ENCODE peak calls at places on chromosomes 7 and 10, in five cellular contexts. B is RWPE1, F is B cell, Y is astrocyte, V is natural killer cell. K is an unnamed sample.

GRCh38 chr7:73683916-73684693 is 708 bp downstream of the BUD23 start:
- DNase-seq in F (no peak), Y (no peak), V (no peak), B (no peak), K (no peak)

GRCh38 chr10:60914676-60915075 is 29.3 kb downstream of the RHOBTB1 start:
- DNase-seq in F (no peak), Y (peak; percentile 92), V (no peak), B (no peak), K (no peak)

GRCh38 chr7:92961966-92962365 is 125.6 kb upstream of the CDK6 start:
- DNase-seq in V (no peak), Y (no peak), B (no peak), F (no peak), K (no peak)

GRCh38 chr7:140160308-140160707 is 16.5 kb downstream of the KDM7A start:
- DNase-seq in F (no peak), Y (no peak), B (no peak), V (no peak), K (no peak)

GRCh38 chr10:74841265-74841973 is 15.0 kb downstream of the KAT6B start:
- DNase-seq in Y (peak; percentile 39), F (no peak), V (no peak), B (no peak), K (no peak)

GRCh38 chr10:124251317-124251716 is 157.9 kb upstream of the CHST15 start:
- DNase-seq in V (no peak), F (no peak), Y (no peak), B (no peak), K (no peak)

GRCh38 chr10:95246582-95247051 is 44.2 kb downstream of the PDLIM1 start:
- DNase-seq in F (peak; percentile 67), B (no peak), Y (peak; percentile 56), V (peak; percentile 50), K (peak; percentile 88)

GRCh38 chr7:140281960-140282359 is 105.2 kb upstream of the KDM7A start:
- DNase-seq in Y (no peak), B (no peak), F (no peak), V (no peak), K (no peak)

GRCh38 chr7:27205325-27206280 is 5.7 kb upstream of the HOXA13 start:
- DNase-seq in V (no peak), Y (no peak), B (no peak), F (no peak), K (no peak)

GRCh38 chr7:110839866-110840265 is 251.1 kb upstream of the LRRN3 start:
- DNase-seq in V (no peak), B (no peak), Y (peak; percentile 8), F (no peak), K (no peak)

GRCh38 chr10:35415505-35415904 is 79.2 kb downstream of the CCNY start:
- DNase-seq in Y (no peak), B (no peak), V (no peak), F (no peak), K (no peak)

GRCh38 chr10:5806745-5807144 is 6.5 kb downstream of the GDI2 start:
- DNase-seq in Y (no peak), B (no peak), V (no peak), F (no peak), K (no peak)

DNA sequence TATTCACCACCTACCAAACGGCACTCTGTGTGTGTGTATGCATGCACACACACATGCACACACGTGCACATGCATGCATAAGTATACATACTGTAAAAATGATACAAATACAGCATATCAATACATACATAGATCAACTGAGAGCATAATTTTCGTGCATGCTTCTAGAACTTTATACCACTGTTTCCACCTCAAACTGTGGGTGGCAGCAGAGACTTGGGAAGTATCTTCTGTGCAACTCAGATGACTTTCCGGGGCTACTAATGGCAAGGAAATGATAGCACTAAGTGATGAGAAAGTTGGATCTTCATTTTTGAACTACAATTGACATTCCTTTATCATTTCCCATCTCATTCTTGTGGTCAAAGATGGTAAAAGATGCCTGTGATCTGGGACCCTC is 570.7 kb downstream of the REEP3 start:
- DNase-seq in Y (no peak), F (no peak), V (no peak), B (peak; percentile 18), K (no peak)
- TF ChIP-seq CTCF in Y (no peak), F (no peak), V (no peak), B (peak; percentile 10), K (no peak)

GRCh38 chr10:29117781-29118180 is 171.1 kb upstream of the LYZL1 start:
- DNase-seq in B (no peak), Y (no peak), V (no peak), F (no peak), K (no peak)

GRCh38 chr10:29120216-29120615 is 168.7 kb upstream of the LYZL1 start:
- DNase-seq in B (peak; percentile 83), V (no peak), Y (peak; percentile 80), F (no peak), K (no peak)

GRCh38 chr10:29124864-29125263 is 164.0 kb upstream of the LYZL1 start:
- DNase-seq in Y (no peak), V (no peak), F (no peak), B (no peak), K (no peak)

GRCh38 chr10:29113251-29113945 is 175.5 kb upstream of the LYZL1 start:
- DNase-seq in Y (no peak), B (no peak), V (no peak), F (no peak), K (no peak)

GRCh38 chr10:29119374-29119773 is 169.5 kb upstream of the LYZL1 start:
- DNase-seq in V (no peak), Y (no peak), F (no peak), B (peak; percentile 9), K (peak; percentile 41)
- TF ChIP-seq CTCF in V (no peak), Y (peak; percentile 23), F (no peak), B (no peak), K (peak; percentile 25)

GRCh38 chr7:909358-910329 is 33.3 kb downstream of the GET4 start:
- DNase-seq in B (peak; percentile 28), V (no peak), F (peak; percentile 87), Y (no peak), K (no peak)
- TF ChIP-seq CTCF in B (no peak), V (peak; percentile 60), F (no peak), Y (no peak), K (no peak)

GRCh38 chr10:70479161-70479531 is 579 bp downstream of the PALD1 start:
- DNase-seq in V (no peak), F (no peak), B (no peak), Y (no peak), K (no peak)

GRCh38 chr10:70479626-70480253 is 1.2 kb downstream of the PALD1 start:
- DNase-seq in V (no peak), B (no peak), Y (no peak), F (no peak), K (peak; percentile 15)

GRCh38 chr10:70477661-70478162 is 855 bp upstream of the PALD1 start:
- DNase-seq in B (peak; percentile 87), V (peak; percentile 40), Y (no peak), F (peak; percentile 75), K (peak; percentile 88)

GRCh38 chr10:70480254-70480861 is 1.8 kb downstream of the PALD1 start:
- DNase-seq in F (peak; percentile 82), Y (no peak), B (no peak), V (no peak), K (peak; percentile 66)

DNA sequence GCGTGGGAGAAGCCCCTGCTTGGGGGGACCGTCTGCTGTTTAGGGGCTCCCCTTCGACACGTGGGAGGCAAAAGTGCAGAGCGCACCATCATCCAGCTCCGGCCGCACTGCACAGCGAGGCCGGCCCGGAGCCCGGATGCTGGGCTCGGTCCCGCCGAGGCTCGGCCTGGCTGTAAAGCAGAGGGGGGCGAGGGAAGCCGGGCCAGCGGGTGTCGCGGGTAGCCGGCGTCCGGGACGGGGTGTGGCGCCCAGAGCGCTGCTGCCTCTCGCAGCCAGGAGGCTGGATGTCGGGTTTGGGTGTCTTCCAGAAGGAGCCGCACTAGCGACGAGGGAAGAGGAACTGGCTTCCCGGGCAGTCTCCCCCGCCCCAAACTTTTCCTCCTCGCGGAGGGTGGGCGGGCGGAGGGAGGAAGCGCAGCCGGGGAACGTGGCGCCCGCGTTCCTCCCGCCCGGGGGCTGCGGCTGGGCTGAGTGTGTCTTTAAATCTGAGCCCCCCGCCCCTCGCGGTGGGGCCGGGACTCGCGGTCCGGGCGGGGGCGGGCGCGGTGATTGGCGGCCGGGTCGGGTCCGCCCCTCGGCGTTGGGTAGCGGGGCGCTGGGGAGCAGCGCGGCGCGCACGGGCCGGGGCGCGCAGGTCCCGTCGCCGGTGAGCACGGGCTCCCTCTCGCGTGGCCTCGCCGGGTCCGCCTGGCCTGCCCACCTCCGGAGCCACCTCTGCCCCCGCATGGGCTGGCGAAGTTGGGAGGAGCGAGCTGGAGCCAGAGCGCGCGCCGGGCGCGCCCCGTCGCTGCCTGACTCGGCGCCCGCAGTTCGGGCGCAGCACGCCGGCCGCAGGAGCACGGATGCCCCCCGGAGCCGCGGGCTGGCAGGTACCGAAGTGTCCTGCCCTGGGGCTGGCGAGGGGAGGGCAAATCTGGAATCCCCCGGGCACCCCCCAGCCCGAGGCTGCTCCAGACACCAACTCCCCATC is at the start of gene PALD1:
- DNase-seq in B (peak; percentile 56), F (peak; percentile 79), V (no peak), Y (peak; percentile 39), K (peak; percentile 68)
- TF ChIP-seq CTCF in B (no peak), F (peak; percentile 6), V (no peak), Y (no peak), K (no peak)

GRCh38 chr10:49037187-49037586 is 78.1 kb downstream of the VSTM4 start:
- DNase-seq in F (no peak), B (no peak), Y (peak; percentile 90), V (no peak), K (no peak)
- TF ChIP-seq CTCF in F (no peak), B (no peak), Y (no peak), V (no peak), K (no peak)

GRCh38 chr10:43292745-43293676 is 26.1 kb upstream of the RASGEF1A start:
- DNase-seq in Y (peak; percentile 14), F (peak; percentile 55), V (no peak), B (peak; percentile 55), K (peak; percentile 62)
- TF ChIP-seq CTCF in Y (peak; percentile 57), F (peak; percentile 73), V (peak; percentile 54), B (peak; percentile 77), K (peak; percentile 74)

GRCh38 chr10:64130152-64130551 is 609.0 kb downstream of the REEP3 start:
- DNase-seq in V (no peak), B (no peak), F (no peak), Y (no peak), K (no peak)
- TF ChIP-seq CTCF in V (no peak), B (no peak), F (no peak), Y (no peak), K (no peak)

GRCh38 chr10:23534328-23534727 is 95.5 kb downstream of the OTUD1 start:
- DNase-seq in V (no peak), B (no peak), F (no peak), Y (no peak), K (peak; percentile 19)

GRCh38 chr10:23528419-23528818 is 89.5 kb downstream of the OTUD1 start:
- DNase-seq in Y (no peak), V (no peak), B (no peak), F (no peak), K (no peak)

GRCh38 chr10:23533212-23533611 is 94.3 kb downstream of the OTUD1 start:
- DNase-seq in Y (no peak), B (no peak), V (no peak), F (no peak), K (no peak)

GRCh38 chr10:23525406-23525805 is 86.5 kb downstream of the OTUD1 start:
- DNase-seq in Y (no peak), F (peak; percentile 25), V (no peak), B (peak; percentile 34), K (no peak)

GRCh38 chr10:23530079-23530478 is 91.2 kb downstream of the OTUD1 start:
- DNase-seq in B (peak; percentile 28), F (no peak), Y (peak; percentile 1), V (no peak), K (no peak)
- TF ChIP-seq CTCF in B (peak; percentile 40), F (peak; percentile 64), Y (peak; percentile 9), V (no peak), K (peak; percentile 68)

GRCh38 chr10:76910184-76910962 is 727.2 kb downstream of the KCNMA1 start:
- DNase-seq in B (no peak), F (no peak), Y (no peak), V (no peak), K (no peak)
- TF ChIP-seq CTCF in B (no peak), F (no peak), Y (no peak), V (no peak), K (no peak)